ENCODE peak calls at places on chromosomes 13 and 19, in five cellular contexts. S, Y, T, R and E are unnamed samples.

GRCh38 chr19:29812080-29812880 is 489 bp downstream of the CCNE1 start:
- DNase-seq in T (no peak), R (no peak), S (no peak), Y (peak; percentile 17), E (no peak)

GRCh38 chr13:40445557-40445990 is 220.9 kb downstream of the FOXO1 start:
- DNase-seq in Y (no peak), T (no peak), S (peak; percentile 96), R (no peak), E (peak; percentile 36)

GRCh38 chr13:51844862-51845573 is at the start of gene TMEM272:
- DNase-seq in R (no peak), Y (peak; percentile 37), S (peak; percentile 76), T (peak; percentile 57), E (peak; percentile 72)

GRCh38 chr19:35346193-35347052 is 1.3 kb upstream of the FFAR1 start:
- DNase-seq in Y (no peak), T (no peak), R (no peak), S (no peak), E (peak; percentile 19)

GRCh38 chr19:1459479-1459878 is 9.6 kb downstream of the APC2 start:
- DNase-seq in R (no peak), Y (no peak), T (no peak), S (no peak), E (no peak)

GRCh38 chr19:56162258-56162657 is 13.6 kb upstream of the GALP start:
- DNase-seq in Y (no peak), R (no peak), T (peak; percentile 31), S (no peak), E (no peak)

GRCh38 chr13:51556740-51557139 is 27.5 kb upstream of the WDFY2 start:
- DNase-seq in Y (no peak), S (no peak), R (no peak), T (no peak), E (no peak)

GRCh38 chr13:76516013-76516412 is 370.2 kb downstream of the KCTD12 start:
- DNase-seq in T (peak; percentile 82), R (no peak), Y (no peak), S (no peak), E (no peak)

GRCh38 chr19:38952395-38953165 is 21.8 kb downstream of the MRPS12 start:
- DNase-seq in S (peak; percentile 73), R (no peak), T (peak; percentile 49), Y (no peak), E (peak; percentile 50)

GRCh38 chr13:54185785-54186184 is 1157.2 kb downstream of the OLFM4 start:
- DNase-seq in S (no peak), Y (peak; percentile 52), T (peak; percentile 0), R (no peak), E (peak; percentile 59)

GRCh38 chr19:45958763-45959516 is 14.7 kb downstream of the NOVA2 start:
- DNase-seq in Y (no peak), S (no peak), T (no peak), R (no peak), E (no peak)
- H4K8ac ChIP-seq in Y (no peak overlapping the region), S (no peak overlapping the region), T (no peak overlapping the region), R (no peak overlapping the region), E (peak overlapping the region; percentile 6)

DNA sequence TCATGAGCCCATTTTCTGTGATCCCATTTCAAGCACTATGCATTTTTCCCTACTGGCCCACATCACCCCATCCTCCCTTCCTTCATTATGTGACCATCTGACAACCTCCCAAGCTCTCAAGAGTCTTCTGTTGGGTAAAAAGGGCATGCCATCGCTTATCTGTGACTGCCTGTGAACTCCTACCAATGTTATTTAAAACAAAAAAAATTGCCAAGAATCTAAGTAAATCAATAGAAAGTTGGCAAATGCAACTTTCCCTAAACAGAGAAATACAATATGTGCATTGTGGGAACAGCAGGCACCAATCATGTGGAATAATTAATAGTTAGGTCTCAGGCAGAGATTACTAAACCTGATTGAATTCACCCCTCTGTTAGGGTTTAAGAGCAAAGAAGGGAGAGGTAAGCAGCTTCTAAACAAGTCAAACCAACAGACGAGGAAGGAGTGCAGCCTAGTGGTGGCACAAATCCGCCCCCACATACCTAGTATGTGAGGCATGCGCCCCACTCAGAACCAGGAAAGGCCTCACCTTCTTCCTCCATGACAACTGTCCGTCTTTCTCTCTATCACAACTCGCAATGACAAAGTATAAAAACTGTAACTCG is 29.8 kb downstream of the DZIP1 start:
- DNase-seq in Y (no peak), S (no peak), T (no peak), R (no peak), E (no peak)
- H2BK12ac ChIP-seq in Y (no peak overlapping the region), S (no peak overlapping the region), T (no peak overlapping the region), R (no peak overlapping the region), E (no peak overlapping the region)

GRCh38 chr19:16262618-16263017 is 62.0 kb upstream of the KLF2 start:
- DNase-seq in R (no peak), T (no peak), Y (no peak), S (no peak), E (no peak)
- H3K4me1 ChIP-seq in R (no peaks in the 10 kb centered on the region), T (no peaks in the 10 kb centered on the region), Y (no peaks in the 10 kb centered on the region), S (no peaks in the 10 kb centered on the region), E (no peaks in the 10 kb centered on the region)

DNA sequence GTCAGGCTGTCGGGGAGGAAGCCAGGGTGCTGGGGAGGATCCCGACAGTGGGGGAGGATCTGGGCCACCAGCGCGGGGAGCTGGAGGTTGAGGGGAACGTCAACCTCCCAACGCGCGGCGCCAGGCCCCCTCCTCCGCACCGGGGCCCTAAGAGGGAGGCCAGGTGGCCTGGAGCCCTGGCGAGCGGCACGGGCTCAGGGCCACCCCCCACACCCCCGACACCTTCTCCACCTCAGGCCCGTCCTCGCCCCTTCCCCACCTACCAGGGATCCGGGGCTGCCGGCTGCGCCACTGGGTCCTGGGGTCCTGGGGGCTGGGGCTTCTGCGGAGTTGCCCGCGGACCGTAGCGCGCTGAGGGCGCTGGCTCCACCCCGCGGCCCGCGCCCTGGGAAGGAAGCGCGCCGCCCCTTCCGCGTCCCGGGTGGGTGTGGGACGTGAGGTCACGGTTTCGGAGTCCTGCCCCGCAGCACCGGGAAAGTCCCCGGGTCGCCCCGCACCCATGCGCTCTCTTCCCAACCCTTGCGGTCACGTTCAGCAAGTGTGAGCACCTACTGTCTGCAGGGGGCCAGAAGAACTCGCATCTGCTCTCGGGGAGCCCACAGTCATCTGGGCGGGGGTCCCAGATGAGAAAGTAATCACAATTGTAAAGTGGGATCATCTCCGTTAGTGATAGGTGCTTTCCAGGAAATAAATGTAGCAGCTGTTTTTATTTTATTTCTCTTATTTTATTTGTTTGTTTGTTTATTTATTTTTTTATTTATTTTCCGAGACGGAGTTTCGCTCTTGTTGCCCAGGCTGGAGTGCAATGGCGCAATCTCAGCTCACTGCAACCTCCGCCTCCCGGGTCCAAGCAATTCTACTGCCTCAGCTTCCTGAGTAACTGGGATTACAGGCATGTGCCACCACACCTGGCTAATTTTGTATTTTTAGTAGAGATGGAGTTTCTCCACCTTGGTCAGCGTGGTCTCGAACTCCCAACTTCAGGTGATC is at the start of gene TICAM1:
- DNase-seq in Y (no peak), R (no peak), S (peak; percentile 80), T (peak; percentile 88), E (no peak)
- H4K8ac ChIP-seq in Y (peak within 1 kb of the TSS; percentile 92), R (peak within 1 kb of the TSS; percentile 28), S (peak within 1 kb of the TSS; percentile 90), T (peak within 1 kb of the TSS; percentile 93), E (no peak within 1 kb of the TSS)